ENCODE peak calls at places on chromosome 12, in six cellular contexts. N is A549, W is IMR-90, I is HCT116, H is body of pancreas, X is K562. R is an unnamed sample. For H3K4me1, the result is how much of the 10 kb centered on the place peaks cover.

GRCh38 chr12:104344682-104345081 is 41.1 kb downstream of the EID3 start:
- DNase-seq in I (no peak), X (no peak), N (no peak), H (no peak), W (no peak), R (no peak)

GRCh38 chr12:14589169-14590004 is 21.7 kb upstream of the PLBD1 start:
- DNase-seq in I (no peak), N (no peak), H (no peak), X (no peak), W (no peak), R (no peak)

GRCh38 chr12:112986291-112986800 is 8.0 kb downstream of the OAS2 start:
- DNase-seq in W (no peak), N (no peak), H (no peak), I (no peak), X (no peak), R (no peak)

GRCh38 chr12:41205070-41205715 is 17.1 kb downstream of the PDZRN4 start:
- DNase-seq in H (no peak), W (no peak), X (no peak), N (no peak), I (no peak), R (no peak)

GRCh38 chr12:41509655-41510054 is 321.5 kb downstream of the PDZRN4 start:
- DNase-seq in X (no peak), H (no peak), W (no peak), I (no peak), N (no peak), R (no peak)

GRCh38 chr12:119780786-119781434 is 96.2 kb downstream of the CIT start:
- DNase-seq in W (peak), I (peak), H (peak), X (peak), N (peak), R (peak)

GRCh38 chr12:71721781-71722511 is 32.7 kb upstream of the RAB21 start:
- DNase-seq in W (no peak), N (no peak), X (no peak), H (peak), I (no peak), R (peak)

GRCh38 chr12:25241171-25242020 is 9.3 kb downstream of the KRAS start:
- DNase-seq in H (no peak), X (no peak), W (peak), N (no peak), I (peak), R (no peak)

GRCh38 chr12:56377310-56377988 is 14.8 kb upstream of the APOF start:
- DNase-seq in N (no peak), W (peak), X (peak), I (peak), H (no peak), R (no peak)

DNA sequence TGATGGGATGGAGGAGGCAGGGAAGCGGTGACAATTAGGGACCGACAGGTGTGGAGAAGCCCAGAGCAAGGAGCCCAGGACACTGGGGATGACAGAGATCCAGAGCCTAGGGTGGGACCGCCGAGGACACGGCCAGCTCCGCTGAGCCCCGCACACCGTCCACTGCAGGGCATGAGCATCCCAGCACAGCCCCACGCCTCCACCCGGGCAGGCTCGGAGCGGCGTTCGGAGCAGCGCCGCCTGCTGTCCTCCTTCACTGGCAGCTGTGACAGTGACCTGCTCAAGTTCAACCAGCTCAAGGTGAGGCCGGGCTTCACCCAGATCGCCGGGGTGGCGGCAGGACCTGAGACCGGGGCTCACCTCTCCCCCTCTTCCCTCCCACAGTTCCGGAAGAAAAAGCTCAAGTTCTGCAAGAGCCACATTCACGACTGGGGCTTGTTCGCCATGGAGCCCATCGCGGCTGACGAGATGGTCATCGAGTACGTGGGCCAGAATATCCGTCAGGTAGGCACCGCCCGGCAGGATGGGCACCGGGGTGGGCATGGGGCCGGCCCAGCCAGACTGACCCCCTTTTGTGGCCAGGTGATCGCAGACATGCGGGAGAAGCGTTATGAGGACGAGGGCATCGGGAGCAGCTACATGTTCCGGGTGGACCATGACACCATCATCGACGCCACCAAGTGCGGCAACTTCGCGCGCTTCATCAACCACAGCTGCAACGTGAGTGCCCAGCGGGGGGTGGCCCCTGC is 23.7 kb downstream of the SETD1B start:
- DNase-seq in N (no peak), I (no peak), W (no peak), X (no peak), H (no peak), R (no peak)
- TF ChIP-seq POLR2A in N (no peak), I (no peak), W (no peak), X (no peak), H (no peak), R (no peak)

DNA sequence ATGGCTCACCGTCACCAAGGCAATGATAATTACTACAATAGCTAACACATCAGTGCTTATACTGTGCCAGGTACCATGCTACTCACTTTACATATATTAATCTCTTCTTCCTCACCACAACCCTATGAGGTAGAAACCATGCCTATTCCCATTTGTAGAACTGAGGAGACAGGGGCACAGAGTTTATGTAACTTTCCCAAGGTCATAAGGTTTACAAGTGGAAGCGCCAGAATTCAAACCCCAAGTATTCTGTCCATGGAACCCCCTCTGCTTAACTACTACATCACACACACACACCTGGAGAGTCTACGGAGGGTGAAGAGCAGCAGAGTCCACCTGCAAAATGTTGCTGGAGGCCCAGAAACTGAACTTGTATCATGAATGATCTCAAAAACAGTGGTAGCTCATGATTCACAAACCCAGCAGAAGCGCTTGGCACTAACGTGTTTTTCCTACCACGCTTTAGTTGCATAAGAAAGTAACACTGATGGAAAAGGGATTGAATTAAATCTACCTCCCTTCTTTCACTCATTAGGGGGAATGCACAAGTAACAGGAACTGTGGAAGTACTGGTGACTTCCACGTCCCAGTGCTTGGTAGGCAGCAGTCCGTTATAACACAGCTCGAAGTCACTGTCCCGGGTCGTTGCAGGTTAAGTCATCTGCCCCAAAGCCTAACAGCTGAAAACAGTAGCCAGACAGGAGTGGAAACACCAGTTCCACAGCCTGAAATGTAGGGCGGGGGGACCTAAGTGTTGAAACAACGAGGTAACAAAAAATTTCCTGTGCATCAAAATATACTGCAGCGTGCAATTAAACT is 2.0 kb downstream of the ITPR2 start:
- DNase-seq in N (no peak), W (no peak), X (no peak), H (peak), I (no peak), R (no peak)
- H3K4me3 ChIP-seq in N (no peak), W (no peak), X (no peak), H (no peak), I (no peak), R (no peak)

DNA sequence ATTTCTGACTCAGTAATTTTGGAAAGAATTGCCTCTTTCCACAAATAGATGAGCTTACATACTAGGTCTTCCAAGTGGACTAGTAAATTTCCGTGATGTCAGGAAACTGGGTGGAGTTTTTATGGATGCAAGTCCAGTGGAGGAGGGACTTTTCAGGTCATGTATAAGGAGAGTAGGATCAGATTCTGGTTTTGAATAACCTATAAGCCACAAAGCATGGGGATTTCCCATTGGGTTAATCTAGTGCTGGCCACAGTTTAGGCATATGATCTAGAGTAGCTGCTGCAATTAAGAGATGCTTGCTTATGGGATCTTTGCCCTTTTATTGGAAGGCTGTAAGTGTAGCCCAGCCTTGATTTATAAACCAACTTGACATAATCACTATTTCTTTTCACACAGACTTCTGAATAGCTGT is 33.8 kb downstream of the STK38L start:
- DNase-seq in W (peak), H (peak), X (no peak), N (no peak), I (peak), R (peak)
- H3K4me1 ChIP-seq in W (under half), H (half or more), X (under half), N (under half), I (under half), R (under half)

DNA sequence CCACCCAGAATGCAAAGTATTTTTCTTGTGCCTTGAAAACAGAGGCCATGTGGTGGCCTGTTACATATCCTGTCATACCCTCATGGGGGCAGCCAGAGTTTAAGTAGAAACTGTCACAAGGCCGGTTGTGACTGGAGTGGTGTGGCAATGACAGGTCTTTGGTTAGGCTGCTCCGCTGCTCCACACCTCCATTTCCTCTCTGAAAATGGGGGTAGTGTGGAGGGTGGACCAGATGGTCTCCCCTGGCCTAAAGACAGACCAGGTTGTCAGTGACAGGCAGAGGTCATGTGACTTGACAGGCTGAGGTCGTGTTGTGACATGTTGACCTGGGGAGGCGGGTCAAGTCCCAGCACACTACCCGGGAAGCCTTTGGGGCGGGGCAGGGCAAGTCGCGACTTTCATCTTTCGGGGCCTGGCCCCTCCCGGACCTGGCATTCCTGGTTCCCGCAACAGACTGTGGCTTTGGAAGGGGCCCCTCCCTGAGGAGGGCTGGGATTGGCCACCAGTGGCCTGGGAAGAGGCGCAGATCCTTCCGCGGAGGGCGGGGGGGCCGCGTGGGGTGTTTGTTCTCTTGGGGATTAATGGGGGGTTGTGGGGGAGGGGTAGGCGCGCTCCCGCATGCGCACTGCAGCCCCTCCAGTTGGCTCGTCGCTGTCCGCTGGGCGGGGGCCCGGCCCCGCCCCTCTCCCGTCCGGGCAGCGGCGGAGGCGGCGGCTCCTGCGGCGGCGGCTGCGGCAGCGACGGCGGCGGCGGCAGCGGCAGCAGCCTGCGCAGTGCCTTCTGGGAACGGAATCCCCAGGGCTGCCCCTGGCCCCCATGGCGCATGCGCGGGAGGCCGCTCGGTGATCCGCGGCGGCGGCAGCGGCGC is at the start of gene MBD6:
- DNase-seq in H (peak), X (no peak), I (peak), N (peak), W (peak), R (peak)
- TF ChIP-seq POLR2A in H (peak), X (peak), I (no peak), N (no peak), W (peak), R (peak)

GRCh38 chr12:58364389-58365086 is 423.2 kb downstream of the ATP23 start:
- DNase-seq in W (peak), N (peak), H (no peak), X (no peak), I (peak), R (no peak)
- H3K4me3 ChIP-seq in W (no peak), N (no peak), H (no peak), X (no peak), I (no peak), R (no peak)

GRCh38 chr12:11838403-11838802 is 188.9 kb downstream of the ETV6 start:
- DNase-seq in W (no peak), N (no peak), I (no peak), X (no peak), H (no peak), R (no peak)

GRCh38 chr12:11836964-11837286 is 187.5 kb downstream of the ETV6 start:
- DNase-seq in W (no peak), N (no peak), H (no peak), I (no peak), X (no peak), R (no peak)

GRCh38 chr12:11837318-11837934 is 188.0 kb downstream of the ETV6 start:
- DNase-seq in H (no peak), N (no peak), I (no peak), X (no peak), W (no peak), R (no peak)

GRCh38 chr12:11834925-11835324 is 185.5 kb downstream of the ETV6 start:
- DNase-seq in H (no peak), X (no peak), W (no peak), I (no peak), N (no peak), R (no peak)

DNA sequence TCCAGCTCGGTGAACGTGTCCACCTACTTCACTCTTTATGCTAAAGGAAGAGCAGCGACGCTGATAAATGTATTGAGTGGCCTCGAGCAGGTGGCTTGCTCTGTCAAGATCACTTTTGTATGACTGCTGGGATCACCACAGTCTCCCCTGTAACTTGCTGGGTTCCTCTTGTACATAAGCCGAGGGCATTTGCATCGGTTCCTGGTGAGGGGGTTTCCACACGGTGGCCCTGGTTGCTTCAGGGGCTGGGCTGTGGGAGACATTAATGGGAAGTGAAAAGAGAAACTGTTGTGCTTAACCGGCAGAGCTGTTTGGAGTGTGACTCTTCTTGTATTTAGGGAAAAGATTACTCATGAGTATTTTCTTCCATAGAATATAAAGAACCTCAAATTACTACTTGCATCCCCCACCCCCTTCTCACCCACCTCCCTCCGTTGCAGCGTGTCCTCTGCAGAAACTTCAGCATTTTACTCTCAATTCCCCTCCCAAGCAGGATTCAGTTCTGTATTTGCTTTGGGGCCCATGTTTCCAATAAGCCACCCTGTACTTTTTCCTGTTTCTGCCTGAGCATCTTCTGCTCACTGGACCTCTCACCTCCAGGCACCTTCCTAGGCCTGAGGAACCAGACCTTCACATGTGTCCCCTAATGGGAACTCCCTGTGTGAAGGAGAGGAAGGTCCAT is 186.9 kb downstream of the ETV6 start:
- DNase-seq in N (no peak), X (no peak), H (peak), W (no peak), I (no peak), R (no peak)
- H3K4me1 ChIP-seq in N (under half), X (under half), H (half or more), W (under half), I (under half), R (half or more)

DNA sequence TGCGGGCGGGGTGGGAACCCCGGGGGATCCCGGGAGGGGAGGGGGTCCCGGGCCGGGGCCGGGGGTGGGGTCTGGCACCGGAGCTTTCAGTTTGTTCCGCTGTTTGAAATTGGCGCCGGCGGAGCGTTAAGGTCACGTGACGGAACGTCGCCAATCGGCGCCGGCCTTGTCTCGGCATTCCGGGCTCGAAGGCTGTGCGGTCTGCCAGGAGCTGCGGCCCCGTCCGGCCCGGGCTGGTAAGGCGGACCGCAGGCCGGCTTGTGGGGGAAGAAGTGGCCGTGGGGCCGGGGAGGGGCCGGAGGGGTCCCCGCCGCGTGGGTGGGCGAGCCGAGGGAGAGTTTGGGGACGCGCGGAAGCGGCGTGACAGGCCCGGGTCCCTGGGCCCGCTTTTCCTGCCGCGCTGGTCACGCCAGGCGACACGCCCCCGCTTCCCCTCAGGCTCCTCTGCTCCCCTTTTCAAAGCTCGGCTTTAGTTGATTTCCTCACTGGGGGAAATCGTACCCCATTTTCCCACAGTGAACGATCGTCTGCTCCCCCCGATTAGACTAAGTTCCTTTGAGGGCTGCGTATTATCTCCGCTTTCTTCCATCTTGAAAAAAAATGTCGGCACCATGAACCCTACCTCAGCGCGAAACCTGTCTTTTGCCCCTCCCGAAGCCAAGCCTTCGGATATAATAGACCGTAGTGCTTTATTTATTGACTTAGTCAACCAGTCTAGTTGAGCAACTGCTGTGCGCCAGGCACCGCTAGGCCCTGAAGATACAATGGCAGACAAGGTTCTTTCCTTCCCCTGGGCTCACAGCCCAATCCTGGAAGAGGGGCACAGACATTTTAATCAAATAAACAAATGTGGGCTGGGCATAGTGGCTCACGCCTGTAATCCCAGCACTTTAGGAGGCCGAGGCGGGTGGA is at the start of the genes FOXM1 and RHNO1:
- DNase-seq in W (peak), H (peak), N (peak), I (peak), X (peak), R (peak)
- TF ChIP-seq POLR2A in W (peak), H (peak), N (peak), I (peak), X (peak), R (peak)

DNA sequence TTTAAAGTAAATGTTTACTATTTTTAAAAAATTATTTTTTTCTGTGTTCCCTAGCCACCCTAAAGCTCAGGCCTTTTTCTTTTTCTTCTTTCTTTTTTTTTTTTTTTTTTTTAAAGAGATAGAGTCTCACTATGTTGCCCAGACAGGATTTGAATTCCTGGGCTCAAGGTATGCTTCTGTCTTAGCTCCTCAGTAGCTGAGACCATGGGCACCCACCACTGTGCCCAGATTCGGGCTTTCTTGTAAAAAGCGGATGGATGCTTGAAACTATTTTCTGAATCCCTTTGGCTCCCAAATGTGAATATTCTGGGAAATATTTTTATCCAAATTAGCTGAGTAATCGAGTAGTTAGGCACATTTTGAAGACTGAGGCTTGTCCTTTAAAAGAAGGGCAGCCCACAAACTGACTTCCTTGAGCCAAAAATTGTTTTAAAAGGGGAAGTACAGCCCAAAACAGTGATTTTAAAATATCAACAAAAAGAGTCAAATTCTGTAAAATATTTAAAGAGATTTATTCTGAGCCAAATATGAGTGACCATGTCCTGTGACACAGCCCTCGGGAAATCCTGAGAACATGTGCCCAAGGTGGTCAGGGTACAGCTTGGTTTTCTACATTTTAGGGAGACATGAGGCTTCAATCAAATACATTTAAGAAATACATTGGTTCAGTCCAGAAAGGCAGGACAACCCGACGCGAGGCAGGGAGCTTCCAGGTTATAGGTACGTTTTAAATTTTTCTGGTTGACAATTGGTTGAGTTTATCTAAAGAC is 28.8 kb upstream of the HIGD1C start:
- DNase-seq in N (no peak), I (no peak), W (no peak), H (no peak), X (no peak), R (no peak)
- H3K4me3 ChIP-seq in N (no peak), I (peak), W (no peak), H (no peak), X (peak), R (peak)

GRCh38 chr12:124746649-124747425 is 116.8 kb downstream of the SCARB1 start:
- DNase-seq in N (no peak), I (no peak), W (no peak), H (no peak), X (no peak), R (no peak)
- H3K4me1 ChIP-seq in N (half or more), I (under half), W (under half), H (under half), X (under half), R (under half)

R was measured in tibial nerve.